ENCODE peak calls at places on chromosome 1, in eight cellular contexts. One of them, this sample, is unnamed.

GRCh38 chr1:82492168-82492567 is 691.4 kb downstream of the ADGRL2 start:
- DNase-seq in neural crest cell: no peak
- DNase-seq in neural progenitor cell: no peak
- DNase-seq in BJ: no peak
- DNase-seq in pancreas: no peak
- DNase-seq in A549: no peak
- DNase-seq in foreskin keratinocyte: no peak
- DNase-seq in cardiac fibroblast: peak
- DNase-seq in this sample: no peak

GRCh38 chr1:111192643-111193519 is 7.6 kb downstream of the DENND2D start:
- DNase-seq in BJ: no peak
- DNase-seq in foreskin keratinocyte: peak
- DNase-seq in cardiac fibroblast: no peak
- DNase-seq in neural progenitor cell: no peak
- DNase-seq in neural crest cell: no peak
- DNase-seq in pancreas: no peak
- DNase-seq in A549: no peak
- DNase-seq in this sample: peak

GRCh38 chr1:19078503-19078902 is 122.0 kb upstream of the IFFO2 start:
- DNase-seq in cardiac fibroblast: no peak
- DNase-seq in foreskin keratinocyte: no peak
- DNase-seq in neural progenitor cell: no peak
- DNase-seq in A549: no peak
- DNase-seq in neural crest cell: no peak
- DNase-seq in BJ: no peak
- DNase-seq in pancreas: no peak
- DNase-seq in this sample: no peak

GRCh38 chr1:201539561-201540404 is 856 bp downstream of the NAV1 start:
- DNase-seq in A549: no peak
- DNase-seq in BJ: no peak
- DNase-seq in neural progenitor cell: peak
- DNase-seq in pancreas: no peak
- DNase-seq in foreskin keratinocyte: no peak
- DNase-seq in cardiac fibroblast: no peak
- DNase-seq in neural crest cell: peak
- DNase-seq in this sample: peak

GRCh38 chr1:212644866-212645556 is 36.5 kb downstream of the ATF3 start:
- DNase-seq in foreskin keratinocyte: no peak
- DNase-seq in neural crest cell: no peak
- DNase-seq in A549: no peak
- DNase-seq in BJ: no peak
- DNase-seq in neural progenitor cell: no peak
- DNase-seq in cardiac fibroblast: no peak
- DNase-seq in pancreas: no peak
- DNase-seq in this sample: no peak

GRCh38 chr1:17438977-17439249 is 564 bp downstream of the RCC2 start:
- DNase-seq in BJ: no peak
- DNase-seq in cardiac fibroblast: no peak
- DNase-seq in neural progenitor cell: no peak
- DNase-seq in A549: no peak
- DNase-seq in pancreas: peak
- DNase-seq in foreskin keratinocyte: peak
- DNase-seq in neural crest cell: no peak
- DNase-seq in this sample: no peak

GRCh38 chr1:33435096-33435820 is 4.4 kb upstream of the PHC2 start:
- DNase-seq in BJ: no peak
- DNase-seq in A549: no peak
- DNase-seq in pancreas: no peak
- DNase-seq in cardiac fibroblast: peak
- DNase-seq in neural crest cell: no peak
- DNase-seq in foreskin keratinocyte: peak
- DNase-seq in neural progenitor cell: no peak
- DNase-seq in this sample: peak

GRCh38 chr1:246794261-246795093 is 70.3 kb downstream of the SCCPDH start:
- DNase-seq in foreskin keratinocyte: peak
- DNase-seq in cardiac fibroblast: no peak
- DNase-seq in BJ: no peak
- DNase-seq in A549: peak
- DNase-seq in neural crest cell: no peak
- DNase-seq in neural progenitor cell: peak
- DNase-seq in pancreas: no peak
- DNase-seq in this sample: peak

GRCh38 chr1:33367488-33368405 is 46.8 kb upstream of the A3GALT2 start:
- DNase-seq in neural progenitor cell: peak
- DNase-seq in neural crest cell: peak
- DNase-seq in foreskin keratinocyte: no peak
- DNase-seq in cardiac fibroblast: peak
- DNase-seq in BJ: no peak
- DNase-seq in pancreas: peak
- DNase-seq in A549: peak
- DNase-seq in this sample: peak

GRCh38 chr1:154951901-154952657 is 3.8 kb downstream of the PBXIP1 start:
- DNase-seq in BJ: no peak
- DNase-seq in neural progenitor cell: no peak
- DNase-seq in pancreas: no peak
- DNase-seq in cardiac fibroblast: no peak
- DNase-seq in neural crest cell: no peak
- DNase-seq in A549: no peak
- DNase-seq in foreskin keratinocyte: no peak
- DNase-seq in this sample: no peak

GRCh38 chr1:150563340-150564038 is 14.3 kb downstream of the ADAMTSL4 start:
- DNase-seq in pancreas: peak
- DNase-seq in neural crest cell: no peak
- DNase-seq in A549: peak
- DNase-seq in cardiac fibroblast: peak
- DNase-seq in BJ: no peak
- DNase-seq in neural progenitor cell: no peak
- DNase-seq in foreskin keratinocyte: peak
- DNase-seq in this sample: peak

GRCh38 chr1:186793582-186793927 is 35.2 kb upstream of the PLA2G4A start:
- DNase-seq in neural progenitor cell: no peak
- DNase-seq in A549: no peak
- DNase-seq in BJ: no peak
- DNase-seq in pancreas: no peak
- DNase-seq in foreskin keratinocyte: no peak
- DNase-seq in cardiac fibroblast: no peak
- DNase-seq in neural crest cell: no peak
- DNase-seq in this sample: no peak

GRCh38 chr1:184387871-184388670 is 1.2 kb downstream of the C1orf21 start:
- DNase-seq in foreskin keratinocyte: peak
- DNase-seq in A549: peak
- DNase-seq in cardiac fibroblast: peak
- DNase-seq in pancreas: peak
- DNase-seq in BJ: peak
- DNase-seq in neural crest cell: peak
- DNase-seq in neural progenitor cell: no peak
- DNase-seq in this sample: peak

GRCh38 chr1:112012823-112013222 is 23.4 kb upstream of the KCND3 start:
- DNase-seq in BJ: no peak
- DNase-seq in neural crest cell: no peak
- DNase-seq in neural progenitor cell: no peak
- DNase-seq in cardiac fibroblast: no peak
- DNase-seq in A549: no peak
- DNase-seq in pancreas: no peak
- DNase-seq in foreskin keratinocyte: no peak
- DNase-seq in this sample: no peak

GRCh38 chr1:113893267-113893666 is 5.9 kb upstream of the BCL2L15 start:
- DNase-seq in pancreas: no peak
- DNase-seq in neural crest cell: no peak
- DNase-seq in neural progenitor cell: no peak
- DNase-seq in cardiac fibroblast: no peak
- DNase-seq in A549: no peak
- DNase-seq in foreskin keratinocyte: no peak
- DNase-seq in BJ: no peak
- DNase-seq in this sample: no peak

GRCh38 chr1:181981821-181982220 is 79.7 kb downstream of the ZNF648 start:
- DNase-seq in BJ: no peak
- DNase-seq in A549: no peak
- DNase-seq in neural crest cell: no peak
- DNase-seq in foreskin keratinocyte: no peak
- DNase-seq in cardiac fibroblast: no peak
- DNase-seq in neural progenitor cell: no peak
- DNase-seq in pancreas: no peak
- DNase-seq in this sample: no peak

GRCh38 chr1:116943438-116943837 is 33.7 kb downstream of the PTGFRN start:
- DNase-seq in cardiac fibroblast: no peak
- DNase-seq in neural progenitor cell: no peak
- DNase-seq in BJ: no peak
- DNase-seq in A549: no peak
- DNase-seq in foreskin keratinocyte: no peak
- DNase-seq in pancreas: no peak
- DNase-seq in neural crest cell: no peak
- DNase-seq in this sample: no peak

GRCh38 chr1:153626929-153627796 is at the start of gene S100A13:
- DNase-seq in neural crest cell: peak
- DNase-seq in cardiac fibroblast: peak
- DNase-seq in pancreas: peak
- DNase-seq in foreskin keratinocyte: peak
- DNase-seq in neural progenitor cell: peak
- DNase-seq in A549: peak
- DNase-seq in BJ: peak
- DNase-seq in this sample: peak

GRCh38 chr1:41024953-41025352 is 3.4 kb upstream of the SLFNL1 start:
- DNase-seq in foreskin keratinocyte: no peak
- DNase-seq in pancreas: no peak
- DNase-seq in BJ: no peak
- DNase-seq in A549: no peak
- DNase-seq in neural progenitor cell: peak
- DNase-seq in cardiac fibroblast: no peak
- DNase-seq in neural crest cell: peak
- DNase-seq in this sample: no peak

GRCh38 chr1:41025979-41026819 is 4.7 kb upstream of the SLFNL1 start:
- DNase-seq in BJ: no peak
- DNase-seq in pancreas: no peak
- DNase-seq in cardiac fibroblast: no peak
- DNase-seq in A549: no peak
- DNase-seq in foreskin keratinocyte: no peak
- DNase-seq in neural crest cell: no peak
- DNase-seq in neural progenitor cell: no peak
- DNase-seq in this sample: no peak

GRCh38 chr1:41021526-41022308 is at the start of gene SLFNL1:
- DNase-seq in neural progenitor cell: peak
- DNase-seq in BJ: no peak
- DNase-seq in cardiac fibroblast: peak
- DNase-seq in neural crest cell: no peak
- DNase-seq in A549: no peak
- DNase-seq in foreskin keratinocyte: no peak
- DNase-seq in pancreas: no peak
- DNase-seq in this sample: no peak

GRCh38 chr1:41022424-41022823 is 899 bp upstream of the SLFNL1 start:
- DNase-seq in cardiac fibroblast: no peak
- DNase-seq in neural crest cell: no peak
- DNase-seq in BJ: no peak
- DNase-seq in pancreas: no peak
- DNase-seq in A549: no peak
- DNase-seq in foreskin keratinocyte: no peak
- DNase-seq in neural progenitor cell: no peak
- DNase-seq in this sample: no peak

DNA sequence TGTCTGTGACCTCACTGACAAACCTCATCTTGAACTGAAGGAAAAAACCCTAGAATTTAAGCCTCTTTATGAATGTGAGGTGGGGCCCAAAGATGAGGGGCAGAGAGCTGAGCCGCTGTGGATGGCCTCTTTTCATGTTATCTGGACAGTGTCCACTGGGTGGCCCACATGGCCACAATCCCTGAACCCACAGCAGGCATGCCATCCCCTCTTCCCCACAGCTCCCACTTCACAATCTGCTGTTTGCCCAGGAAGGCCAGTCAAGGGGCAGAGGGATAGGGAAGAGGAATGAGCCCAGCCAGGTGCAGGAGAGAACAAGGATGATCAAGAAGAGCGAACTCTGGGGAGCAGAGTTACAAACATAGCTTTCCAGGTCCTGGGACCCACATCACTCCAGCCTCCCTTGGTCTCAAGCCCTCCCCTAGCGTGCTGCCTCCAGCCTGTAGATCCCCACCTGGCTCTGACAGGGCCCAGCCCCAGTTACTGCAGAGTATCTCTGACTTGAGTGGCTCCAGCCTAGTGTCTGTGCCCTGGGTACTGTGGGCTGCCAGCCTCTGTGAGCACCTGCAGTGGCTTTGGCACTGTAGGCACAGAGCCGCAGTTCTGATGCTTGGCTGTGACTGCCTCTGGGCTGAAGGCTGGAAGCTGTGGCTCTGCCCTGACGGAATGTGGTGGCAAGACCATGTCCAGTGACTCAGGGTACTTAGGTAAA is 1.9 kb upstream of the SLFNL1 start:
- DNase-seq in foreskin keratinocyte: no peak
- DNase-seq in cardiac fibroblast: peak
- DNase-seq in pancreas: no peak
- DNase-seq in neural progenitor cell: peak
- DNase-seq in BJ: no peak
- DNase-seq in A549: no peak
- DNase-seq in neural crest cell: no peak
- DNase-seq in this sample: no peak
- TF ChIP-seq CTCF in foreskin keratinocyte: peak
- TF ChIP-seq CTCF in cardiac fibroblast: peak
- TF ChIP-seq CTCF in pancreas: no peak
- TF ChIP-seq CTCF in neural progenitor cell: peak
- TF ChIP-seq CTCF in BJ: peak
- TF ChIP-seq CTCF in A549: no peak
- TF ChIP-seq CTCF in neural crest cell: peak
- TF ChIP-seq CTCF in this sample: peak

DNA sequence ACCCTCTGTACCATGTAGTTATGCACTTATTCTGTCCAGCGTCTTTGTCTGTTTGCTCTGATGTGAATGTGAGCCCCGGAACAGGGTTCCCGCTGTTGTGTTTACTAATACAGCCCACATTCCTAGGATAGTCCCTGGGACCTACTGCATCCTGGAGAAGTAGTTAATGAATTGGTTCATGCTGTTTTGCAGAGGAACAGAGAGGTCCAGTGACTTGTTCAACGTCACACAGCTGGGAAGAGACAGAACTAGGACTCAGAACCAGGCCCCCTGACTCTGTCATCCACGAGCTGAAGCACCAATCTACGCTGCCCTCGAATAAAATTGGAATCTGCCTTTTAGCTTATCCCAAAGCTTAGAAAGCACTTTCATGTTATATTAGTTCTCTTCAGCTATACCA is 784 bp downstream of the AGT start:
- DNase-seq in pancreas: no peak
- DNase-seq in neural progenitor cell: no peak
- DNase-seq in neural crest cell: no peak
- DNase-seq in BJ: no peak
- DNase-seq in A549: no peak
- DNase-seq in cardiac fibroblast: no peak
- DNase-seq in foreskin keratinocyte: no peak
- DNase-seq in this sample: no peak
- TF ChIP-seq CTCF in pancreas: no peak
- TF ChIP-seq CTCF in neural progenitor cell: no peak
- TF ChIP-seq CTCF in neural crest cell: no peak
- TF ChIP-seq CTCF in BJ: no peak
- TF ChIP-seq CTCF in A549: no peak
- TF ChIP-seq CTCF in cardiac fibroblast: no peak
- TF ChIP-seq CTCF in foreskin keratinocyte: no peak
- TF ChIP-seq CTCF in this sample: no peak

GRCh38 chr1:163747855-163748254 is 426.1 kb downstream of the NUF2 start:
- DNase-seq in BJ: no peak
- DNase-seq in neural crest cell: no peak
- DNase-seq in cardiac fibroblast: no peak
- DNase-seq in neural progenitor cell: peak
- DNase-seq in pancreas: no peak
- DNase-seq in A549: no peak
- DNase-seq in foreskin keratinocyte: no peak
- DNase-seq in this sample: no peak
- TF ChIP-seq CTCF in BJ: peak
- TF ChIP-seq CTCF in neural crest cell: peak
- TF ChIP-seq CTCF in cardiac fibroblast: no peak
- TF ChIP-seq CTCF in neural progenitor cell: peak
- TF ChIP-seq CTCF in pancreas: no peak
- TF ChIP-seq CTCF in A549: no peak
- TF ChIP-seq CTCF in foreskin keratinocyte: no peak
- TF ChIP-seq CTCF in this sample: no peak

GRCh38 chr1:200401708-200402107 is 8.1 kb downstream of the ZNF281 start:
- DNase-seq in foreskin keratinocyte: no peak
- DNase-seq in cardiac fibroblast: no peak
- DNase-seq in BJ: no peak
- DNase-seq in neural crest cell: no peak
- DNase-seq in neural progenitor cell: no peak
- DNase-seq in pancreas: no peak
- DNase-seq in A549: no peak
- DNase-seq in this sample: no peak
- TF ChIP-seq CTCF in foreskin keratinocyte: no peak
- TF ChIP-seq CTCF in cardiac fibroblast: no peak
- TF ChIP-seq CTCF in BJ: no peak
- TF ChIP-seq CTCF in neural crest cell: no peak
- TF ChIP-seq CTCF in neural progenitor cell: no peak
- TF ChIP-seq CTCF in pancreas: no peak
- TF ChIP-seq CTCF in A549: no peak
- TF ChIP-seq CTCF in this sample: no peak